ENCODE peak calls at places on chromosomes 12 and 14, in five cellular contexts. L is GM23338, X is HCT116, Z is astrocyte, W is keratinocyte. C is an unnamed sample. For H3K27me3, the result is how much of the 10 kb centered on the place peaks cover.

GRCh38 chr14:59407246-59407615 is 57.9 kb downstream of the GPR135 start:
- DNase-seq in L (no peak), X (no peak), Z (peak), W (no peak), C (peak)

GRCh38 chr14:91417134-91417982 is at the start of gene CCDC88C:
- DNase-seq in L (peak), X (peak), Z (no peak), W (no peak), C (no peak)

GRCh38 chr12:91852646-91853045 is 293.0 kb downstream of the BTG1 start:
- DNase-seq in L (no peak), X (no peak), Z (no peak), W (no peak), C (no peak)

GRCh38 chr14:98946995-98947394 is 325.0 kb downstream of the BCL11B start:
- DNase-seq in L (peak), X (no peak), Z (no peak), W (no peak), C (peak)

GRCh38 chr14:64303471-64303917 is 9.3 kb upstream of the ESR2 start:
- DNase-seq in L (peak), X (peak), Z (peak), W (no peak), C (peak)

GRCh38 chr14:78902010-78902623 is 731.9 kb downstream of the NRXN3 start:
- DNase-seq in L (peak), X (no peak), Z (peak), W (no peak), C (peak)

GRCh38 chr12:12947902-12948301 is 4.1 kb downstream of the GPRC5D start:
- DNase-seq in L (no peak), X (no peak), Z (no peak), W (no peak), C (no peak)

GRCh38 chr12:102120886-102121285 is 903 bp downstream of the PARPBP start:
- DNase-seq in L (peak), X (peak), Z (peak), W (no peak), C (peak)

GRCh38 chr14:97010491-97011160 is 213.4 kb downstream of the VRK1 start:
- DNase-seq in L (peak), X (no peak), Z (no peak), W (no peak), C (no peak)

GRCh38 chr14:71521238-71521637 is 411.0 kb upstream of the RGS6 start:
- DNase-seq in L (no peak), X (no peak), Z (peak), W (no peak), C (peak)

GRCh38 chr12:5807090-5807414 is 138.0 kb downstream of the ANO2 start:
- DNase-seq in L (no peak), X (peak), Z (peak), W (no peak), C (no peak)

GRCh38 chr12:47147749-47148148 is 68.0 kb upstream of the AMIGO2 start:
- DNase-seq in L (no peak), X (no peak), Z (peak), W (no peak), C (peak)

GRCh38 chr14:53432378-53432802 is 279.3 kb upstream of the DDHD1 start:
- DNase-seq in L (peak), X (peak), Z (peak), W (no peak), C (peak)

GRCh38 chr12:92470608-92471021 is 232.2 kb upstream of the PLEKHG7 start:
- DNase-seq in L (no peak), X (no peak), Z (no peak), W (no peak), C (no peak)

GRCh38 chr12:118635276-118635675 is 258.9 kb downstream of the SUDS3 start:
- DNase-seq in L (no peak), X (no peak), Z (no peak), W (no peak), C (no peak)

GRCh38 chr14:86912689-86913088 is 1080.3 kb downstream of the GALC start:
- DNase-seq in L (no peak), X (no peak), Z (no peak), W (no peak), C (no peak)

GRCh38 chr12:2825133-2825532 is 9.7 kb downstream of the NRIP2 start:
- DNase-seq in L (no peak), X (no peak), Z (no peak), W (no peak), C (no peak)

GRCh38 chr14:76109087-76109880 is 42.4 kb upstream of the GPATCH2L start:
- DNase-seq in L (no peak), X (no peak), Z (no peak), W (no peak), C (no peak)

GRCh38 chr12:110123861-110124183 is 335 bp upstream of the IFT81 start:
- DNase-seq in L (no peak), X (no peak), Z (no peak), W (no peak), C (no peak)

GRCh38 chr12:62698701-62699101 is 232.1 kb downstream of the MON2 start:
- DNase-seq in L (no peak), X (no peak), Z (peak), W (no peak), C (peak)

GRCh38 chr14:94623422-94623809 is 11.2 kb downstream of the SERPINA3 start:
- DNase-seq in L (no peak), X (no peak), Z (no peak), W (no peak), C (no peak)

GRCh38 chr14:68974759-68975347 is 4.2 kb downstream of the ACTN1 start:
- DNase-seq in L (no peak), X (no peak), Z (no peak), W (no peak), C (no peak)

GRCh38 chr14:21749306-21749868 is 75.8 kb upstream of the OR4E1 start:
- DNase-seq in L (no peak), X (no peak), Z (no peak), W (no peak), C (no peak)

GRCh38 chr12:24795699-24796385 is 153.1 kb downstream of the BCAT1 start:
- DNase-seq in L (no peak), X (no peak), Z (no peak), W (no peak), C (no peak)

GRCh38 chr14:82159624-82160023 is 626.0 kb upstream of the SEL1L start:
- DNase-seq in L (no peak), X (no peak), Z (no peak), W (no peak), C (no peak)

GRCh38 chr12:96035283-96036236 is at the start of gene LTA4H:
- DNase-seq in L (peak), X (peak), Z (peak), W (peak), C (peak)

GRCh38 chr12:4271433-4272013 is 2.0 kb upstream of the CCND2 start:
- DNase-seq in L (peak), X (no peak), Z (no peak), W (no peak), C (no peak)

GRCh38 chr12:132152411-132152821 is 8.2 kb downstream of the NOC4L start:
- DNase-seq in L (no peak), X (no peak), Z (no peak), W (no peak), C (no peak)

GRCh38 chr12:47886471-47887240 is 18.1 kb downstream of the VDR start:
- DNase-seq in L (no peak), X (no peak), Z (peak), W (no peak), C (peak)

GRCh38 chr14:105159344-105159743 is 9.2 kb downstream of the JAG2 start:
- DNase-seq in L (no peak), X (no peak), Z (no peak), W (no peak), C (no peak)

GRCh38 chr12:79069009-79069408 is 204.4 kb downstream of the SYT1 start:
- DNase-seq in L (no peak), X (no peak), Z (no peak), W (no peak), C (no peak)

GRCh38 chr12:94704452-94704871 is 54.1 kb upstream of the TMCC3 start:
- DNase-seq in L (no peak), X (no peak), Z (peak), W (no peak), C (peak)

GRCh38 chr14:94665121-94665520 is 52.9 kb downstream of the SERPINA3 start:
- DNase-seq in L (no peak), X (no peak), Z (peak), W (no peak), C (peak)

GRCh38 chr14:101004954-101005353 is 101.4 kb upstream of the RTL1 start:
- DNase-seq in L (no peak), X (no peak), Z (peak), W (no peak), C (peak)

GRCh38 chr14:79629372-79629771 is 581.9 kb downstream of the DIO2 start:
- DNase-seq in L (no peak), X (no peak), Z (no peak), W (no peak), C (no peak)

GRCh38 chr12:125143491-125143890 is 78.3 kb downstream of the AACS start:
- DNase-seq in L (no peak), X (no peak), Z (peak), W (no peak), C (peak)

GRCh38 chr12:104137175-104137901 is 672 bp downstream of the NFYB start:
- DNase-seq in L (peak), X (no peak), Z (peak), W (no peak), C (peak)

GRCh38 chr12:67276469-67276868 is 7.3 kb downstream of the CAND1 start:
- DNase-seq in L (no peak), X (no peak), Z (peak), W (no peak), C (peak)

GRCh38 chr14:96267336-96267735 is 11.3 kb downstream of the BDKRB1 start:
- DNase-seq in L (no peak), X (no peak), Z (peak), W (peak), C (peak)

DNA sequence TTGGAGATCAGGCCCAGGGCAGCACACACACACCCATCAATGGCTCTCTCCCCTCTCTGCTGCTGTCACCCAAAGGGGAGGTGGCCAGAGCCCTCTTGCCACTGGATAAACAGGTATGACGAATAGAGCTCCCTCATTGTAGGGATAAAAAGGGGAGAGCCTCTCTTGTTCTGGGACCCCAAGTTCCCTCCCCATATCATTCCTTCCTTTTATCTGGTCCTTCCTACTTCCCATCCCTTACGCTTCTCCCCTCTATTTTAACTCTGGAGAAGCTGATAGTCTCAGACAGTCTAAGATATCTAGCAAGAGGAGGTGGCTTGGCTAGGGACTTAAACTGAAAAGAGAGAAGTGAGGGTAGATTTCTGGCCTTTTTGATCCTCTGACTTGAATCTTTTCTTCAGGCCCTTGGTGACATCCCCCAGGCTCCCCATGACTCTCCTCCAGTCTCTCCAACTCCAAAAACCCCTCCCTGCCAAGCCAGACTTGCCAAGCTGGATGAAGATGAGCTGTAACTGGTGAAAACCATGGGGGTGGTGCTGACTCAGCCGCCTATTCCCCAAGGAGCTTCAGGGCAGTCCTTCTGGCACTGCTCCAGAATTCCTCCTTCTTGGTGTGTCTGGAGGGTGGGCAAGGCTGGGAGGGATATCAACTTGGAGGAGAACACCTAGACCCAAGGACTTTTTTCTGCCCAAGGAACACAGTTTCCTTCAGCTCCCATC is 5.3 kb downstream of the ARHGEF25 start:
- DNase-seq in L (no peak), X (no peak), Z (no peak), W (peak), C (peak)
- H3K27me3 ChIP-seq in L (half or more), X (under half), Z (under half), W (half or more), C (under half)

GRCh38 chr12:49705479-49706267 is 1.5 kb downstream of the FMNL3 start:
- DNase-seq in L (peak), X (no peak), Z (peak), W (no peak), C (peak)
- H3K4me2 ChIP-seq in L (peak), X (peak), Z (peak), W (no peak), C (peak)

GRCh38 chr12:120231316-120232011 is 30.6 kb upstream of the RPLP0 start:
- DNase-seq in L (peak), X (peak), Z (peak), W (peak), C (peak)
- TF ChIP-seq CTCF in L (no peak), X (no peak), Z (no peak), W (peak), C (no peak)

GRCh38 chr12:27965411-27965810 is 7.1 kb downstream of the PTHLH start:
- DNase-seq in L (no peak), X (no peak), Z (peak), W (no peak), C (peak)

GRCh38 chr12:27967551-27968054 is 4.9 kb downstream of the PTHLH start:
- DNase-seq in L (no peak), X (no peak), Z (peak), W (no peak), C (peak)

GRCh38 chr12:27969011-27969900 is 3.3 kb downstream of the PTHLH start:
- DNase-seq in L (peak), X (no peak), Z (peak), W (no peak), C (peak)

GRCh38 chr12:27965966-27966365 is 6.6 kb downstream of the PTHLH start:
- DNase-seq in L (no peak), X (no peak), Z (peak), W (no peak), C (peak)

GRCh38 chr12:27966870-27967269 is 5.7 kb downstream of the PTHLH start:
- DNase-seq in L (no peak), X (peak), Z (peak), W (peak), C (peak)
- H3K27me3 ChIP-seq in L (half or more), X (under half), Z (under half), W (under half), C (under half)

GRCh38 chr12:53253298-53253697 is 14.8 kb upstream of the ESPL1 start:
- DNase-seq in L (no peak), X (no peak), Z (no peak), W (no peak), C (no peak)

GRCh38 chr12:53258541-53259539 is 9.3 kb upstream of the ESPL1 start:
- DNase-seq in L (no peak), X (no peak), Z (no peak), W (no peak), C (no peak)

GRCh38 chr12:53252349-53252916 is 15.7 kb upstream of the ESPL1 start:
- DNase-seq in L (no peak), X (no peak), Z (no peak), W (no peak), C (peak)

GRCh38 chr12:53254816-53255545 is 13.1 kb upstream of the ESPL1 start:
- DNase-seq in L (no peak), X (no peak), Z (no peak), W (no peak), C (no peak)

DNA sequence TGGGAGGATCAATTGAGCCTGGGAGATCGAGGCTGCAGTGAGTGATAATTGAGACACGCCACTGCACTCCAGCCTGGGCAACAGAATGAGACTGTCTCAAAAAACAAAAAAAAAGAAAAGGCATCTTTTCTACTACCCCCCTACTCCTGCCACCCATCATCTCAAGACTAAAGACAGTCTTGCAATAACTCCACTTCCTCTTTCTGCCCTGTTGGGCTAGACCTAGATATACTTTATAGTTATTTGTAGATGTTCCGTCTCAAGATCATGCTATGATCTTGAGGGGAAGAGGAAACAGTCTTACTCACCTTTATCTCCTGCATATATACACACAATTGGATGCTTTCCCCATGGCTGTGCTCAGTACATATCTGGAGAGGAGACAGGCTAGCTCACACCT is 12.1 kb upstream of the ESPL1 start:
- DNase-seq in L (no peak), X (no peak), Z (no peak), W (no peak), C (no peak)
- H3K4me2 ChIP-seq in L (no peak), X (no peak), Z (no peak), W (no peak), C (no peak)

GRCh38 chr14:92959189-92959531 is 36.2 kb downstream of the CHGA start:
- DNase-seq in L (no peak), X (no peak), Z (no peak), W (no peak), C (no peak)

GRCh38 chr14:92958373-92959188 is 35.6 kb downstream of the CHGA start:
- DNase-seq in L (no peak), X (no peak), Z (no peak), W (no peak), C (no peak)

GRCh38 chr14:92961567-92961855 is 38.6 kb downstream of the CHGA start:
- DNase-seq in L (no peak), X (no peak), Z (no peak), W (no peak), C (no peak)

GRCh38 chr14:92960706-92961566 is 38.0 kb downstream of the CHGA start:
- DNase-seq in L (no peak), X (peak), Z (peak), W (no peak), C (peak)

GRCh38 chr14:92959761-92960680 is 37.1 kb downstream of the CHGA start:
- DNase-seq in L (no peak), X (no peak), Z (no peak), W (no peak), C (no peak)
- TF ChIP-seq CTCF in L (no peak), X (no peak), Z (no peak), W (no peak), C (no peak)

C was measured in fibroblast of lung.